ENCODE peak calls at places on chromosomes 6 and 20, in four cellular contexts. Q, L, Y and N are unnamed samples.
A peak's percentile ranks its signal among the peaks of the same experiment; 100 is the strongest.

GRCh38 chr6:128511518-128511917 is 8.9 kb downstream of the PTPRK start:
- DNase-seq in Q (peak; percentile 74), L (peak; percentile 69), Y (peak; percentile 74), N (no peak)

GRCh38 chr6:54267798-54268197 is 40.4 kb upstream of the TINAG start:
- DNase-seq in Q (peak; percentile 42), L (peak; percentile 27), Y (peak; percentile 57), N (peak; percentile 85)

GRCh38 chr6:4240148-4240547 is 104.8 kb upstream of the ECI2 start:
- DNase-seq in Q (no peak), L (no peak), Y (no peak), N (no peak)

GRCh38 chr6:157427969-157428368 is 47.0 kb downstream of the ZDHHC14 start:
- DNase-seq in Q (no peak), L (no peak), Y (no peak), N (no peak)

GRCh38 chr6:168302534-168302933 is 17.0 kb downstream of the DACT2 start:
- DNase-seq in Q (no peak), L (no peak), Y (no peak), N (no peak)

GRCh38 chr6:116385911-116386310 is 15.2 kb downstream of the DSE start:
- DNase-seq in Q (peak; percentile 58), L (peak; percentile 26), Y (peak; percentile 26), N (no peak)

GRCh38 chr6:151299009-151299408 is 59.2 kb downstream of the AKAP12 start:
- DNase-seq in Q (no peak), L (no peak), Y (no peak), N (no peak)

GRCh38 chr20:63230800-63231268 is 4.9 kb upstream of the BIRC7 start:
- DNase-seq in Q (peak; percentile 73), L (peak; percentile 62), Y (peak; percentile 82), N (peak; percentile 63)

GRCh38 chr20:37986063-37986858 is 47.0 kb downstream of the TTI1 start:
- DNase-seq in Q (no peak), L (no peak), Y (no peak), N (no peak)

GRCh38 chr6:22320750-22321149 is 23.9 kb upstream of the PRL start:
- DNase-seq in Q (peak; percentile 99), L (peak; percentile 98), Y (peak; percentile 91), N (no peak)

GRCh38 chr6:157274116-157274470 is 49.2 kb downstream of the TMEM242 start:
- DNase-seq in Q (no peak), L (no peak), Y (no peak), N (no peak)

GRCh38 chr6:4580361-4580760 is 195.8 kb upstream of the CDYL start:
- DNase-seq in Q (no peak), L (no peak), Y (no peak), N (peak; percentile 88)

GRCh38 chr20:5078399-5078958 is 41.3 kb downstream of the PCNA start:
- DNase-seq in Q (peak; percentile 27), L (no peak), Y (peak; percentile 45), N (peak; percentile 67)

GRCh38 chr20:41830702-41831101 is 212.5 kb upstream of the CHD6 start:
- DNase-seq in Q (no peak), L (no peak), Y (no peak), N (no peak)

GRCh38 chr6:136069119-136069518 is 181.0 kb downstream of the MTFR2 start:
- DNase-seq in Q (peak; percentile 72), L (peak; percentile 63), Y (peak; percentile 69), N (no peak)

GRCh38 chr6:136070815-136071214 is 179.3 kb downstream of the MTFR2 start:
- DNase-seq in Q (peak; percentile 36), L (peak; percentile 28), Y (no peak), N (no peak)

GRCh38 chr6:136066005-136066404 is 184.1 kb downstream of the MTFR2 start:
- DNase-seq in Q (peak; percentile 41), L (peak; percentile 34), Y (no peak), N (peak; percentile 29)

GRCh38 chr6:136063095-136063494 is 187.0 kb downstream of the MTFR2 start:
- DNase-seq in Q (peak; percentile 93), L (peak; percentile 93), Y (peak; percentile 36), N (no peak)

GRCh38 chr6:136067731-136068341 is 182.3 kb downstream of the MTFR2 start:
- DNase-seq in Q (peak; percentile 82), L (peak; percentile 78), Y (peak; percentile 43), N (peak; percentile 91)
- H3K4me2 ChIP-seq in Q (no peak overlapping the region), L (peak overlapping the region; percentile 51), Y (no peak overlapping the region), N (peak overlapping the region; percentile 30)

GRCh38 chr20:47086316-47086715 is 191.7 kb downstream of the EYA2 start:
- DNase-seq in Q (no peak), L (no peak), Y (no peak), N (no peak)
- H3K4me2 ChIP-seq in Q (no peak overlapping the region), L (no peak overlapping the region), Y (no peak overlapping the region), N (no peak overlapping the region)

DNA sequence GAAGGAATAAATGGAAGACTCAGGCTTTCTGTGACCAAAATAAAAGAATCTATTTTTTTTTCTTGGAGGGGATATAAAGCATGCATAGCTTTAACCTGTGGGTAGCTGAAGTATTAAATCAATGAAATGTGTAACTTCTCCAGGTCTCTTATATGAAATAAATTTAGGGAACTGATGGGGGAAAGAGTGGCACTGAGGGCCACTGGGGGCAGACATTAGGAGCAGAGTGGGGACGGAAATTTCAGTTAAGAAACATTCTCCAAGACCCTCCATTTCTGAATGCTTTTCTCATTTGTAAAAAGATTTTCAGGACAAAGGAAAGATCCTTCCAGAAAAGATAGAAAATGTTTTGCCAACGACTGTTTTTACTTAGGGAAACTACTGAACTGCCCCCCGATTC is 131.0 kb downstream of the GPX5 start:
- DNase-seq in Q (no peak), L (no peak), Y (no peak), N (no peak)
- H3K4me2 ChIP-seq in Q (no peak overlapping the region), L (peak overlapping the region; percentile 97), Y (peak overlapping the region; percentile 82), N (no peak overlapping the region)

GRCh38 chr6:30752164-30752927 is 8.0 kb upstream of the IER3 start:
- DNase-seq in Q (peak; percentile 100), L (peak; percentile 100), Y (peak; percentile 100), N (peak; percentile 49)
- H3K4me2 ChIP-seq in Q (peak overlapping the region; percentile 70), L (peak overlapping the region; percentile 68), Y (no peak overlapping the region), N (no peak overlapping the region)

DNA sequence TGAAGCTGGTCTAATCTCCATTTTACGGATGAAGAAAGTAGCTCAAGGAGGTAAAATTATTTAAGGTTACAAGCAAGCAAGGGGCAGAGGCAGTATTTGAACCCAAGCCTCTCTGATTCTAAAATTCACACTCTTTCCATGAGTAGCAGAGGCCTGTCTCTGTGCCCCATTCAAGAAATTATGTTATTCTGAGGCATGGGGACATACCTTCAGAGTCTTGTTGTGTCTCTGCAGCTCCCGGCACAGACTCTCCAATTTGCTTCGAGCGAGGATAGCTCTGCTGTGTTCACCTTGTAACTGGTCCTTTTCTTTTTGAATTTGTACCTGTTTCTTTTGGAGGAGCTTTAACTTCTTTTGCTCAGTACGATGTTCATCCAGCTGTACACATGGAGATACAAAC is 21.5 kb downstream of the TXLNB start:
- DNase-seq in Q (no peak), L (no peak), Y (no peak), N (no peak)
- H3K4me2 ChIP-seq in Q (no peak overlapping the region), L (no peak overlapping the region), Y (no peak overlapping the region), N (no peak overlapping the region)

GRCh38 chr6:33431880-33432541 is 12.1 kb downstream of the SYNGAP1 start:
- DNase-seq in Q (no peak), L (no peak), Y (no peak), N (no peak)

GRCh38 chr6:33433560-33434191 is 13.8 kb downstream of the SYNGAP1 start:
- DNase-seq in Q (peak; percentile 65), L (peak; percentile 56), Y (peak; percentile 80), N (no peak)

GRCh38 chr6:33430991-33431879 is 11.4 kb downstream of the SYNGAP1 start:
- DNase-seq in Q (peak; percentile 71), L (peak; percentile 45), Y (peak; percentile 81), N (no peak)

GRCh38 chr6:33433001-33433559 is 13.2 kb downstream of the SYNGAP1 start:
- DNase-seq in Q (no peak), L (no peak), Y (no peak), N (no peak)

GRCh38 chr6:33432546-33432945 is 12.7 kb downstream of the SYNGAP1 start:
- DNase-seq in Q (no peak), L (no peak), Y (no peak), N (no peak)
- H3K4me2 ChIP-seq in Q (no peak overlapping the region), L (peak overlapping the region; percentile 50), Y (no peak overlapping the region), N (peak overlapping the region; percentile 24)

DNA sequence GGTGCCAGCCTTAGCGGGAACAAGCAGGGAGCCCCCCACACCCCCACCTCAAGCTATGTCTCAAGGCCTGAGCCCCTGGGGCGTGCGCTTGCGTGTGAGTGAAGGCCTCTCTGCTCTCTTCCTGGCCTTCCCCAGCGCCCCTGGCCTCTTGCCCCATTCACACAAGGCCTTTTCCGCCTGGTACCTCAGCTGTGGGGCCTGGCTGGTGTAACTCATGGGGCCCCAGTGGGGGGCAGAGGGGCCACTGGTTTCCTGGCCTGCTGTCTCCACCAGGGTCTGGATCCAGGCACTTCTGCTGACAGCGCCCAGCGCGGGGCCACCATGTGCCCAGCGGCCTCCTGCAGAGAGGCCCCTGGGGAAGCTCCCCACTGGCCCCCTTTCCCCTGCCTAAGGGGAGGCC is 34.7 kb downstream of the GNAS-AS1 start:
- DNase-seq in Q (no peak), L (no peak), Y (no peak), N (no peak)
- H3K4me2 ChIP-seq in Q (no peak overlapping the region), L (no peak overlapping the region), Y (no peak overlapping the region), N (no peak overlapping the region)

GRCh38 chr6:33663727-33664449 is 42.8 kb downstream of the ITPR3 start:
- DNase-seq in Q (no peak), L (no peak), Y (no peak), N (no peak)

GRCh38 chr6:33663028-33663427 is 41.9 kb downstream of the ITPR3 start:
- DNase-seq in Q (no peak), L (no peak), Y (no peak), N (no peak)

GRCh38 chr6:33661118-33661838 is 40.2 kb downstream of the ITPR3 start:
- DNase-seq in Q (no peak), L (no peak), Y (no peak), N (no peak)

GRCh38 chr6:33664506-33665057 is 43.5 kb downstream of the ITPR3 start:
- DNase-seq in Q (no peak), L (no peak), Y (no peak), N (no peak)

DNA sequence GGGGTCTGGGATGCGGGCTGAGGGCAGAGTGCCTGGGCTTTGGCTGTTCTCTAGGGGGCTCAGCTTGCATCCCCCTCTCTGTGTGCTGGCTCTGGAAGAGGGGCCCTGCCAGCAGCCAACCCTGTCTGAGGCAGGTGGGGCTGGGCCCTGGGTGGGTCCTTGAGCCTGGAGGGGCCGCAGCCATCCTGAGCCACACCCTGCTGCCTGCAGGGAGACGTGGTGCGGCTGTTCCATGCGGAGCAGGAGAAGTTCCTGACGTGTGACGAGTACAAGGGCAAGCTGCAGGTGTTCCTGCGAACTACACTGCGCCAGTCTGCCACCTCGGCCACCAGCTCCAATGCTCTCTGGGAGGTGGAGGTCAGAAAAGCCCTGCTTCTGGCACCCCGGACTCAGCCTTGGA is 41.2 kb downstream of the ITPR3 start:
- DNase-seq in Q (no peak), L (no peak), Y (no peak), N (no peak)
- H3K4me2 ChIP-seq in Q (no peak overlapping the region), L (no peak overlapping the region), Y (no peak overlapping the region), N (no peak overlapping the region)